ENCODE peak calls at places on chromosomes 3 and 15, in four cellular contexts. D is A549, W is HepG2, O is K562. L is an unnamed sample.

GRCh38 chr3:98556164-98557130 is 24.7 kb downstream of the GPR15 start:
- DNase-seq in O (no peak), D (no peak), W (no peak), L (no peak)

GRCh38 chr3:195142519-195142918 is 128.4 kb downstream of the XXYLT1 start:
- DNase-seq in O (no peak), W (no peak), D (no peak), L (no peak)

GRCh38 chr3:151724846-151725562 is 8.7 kb upstream of the AADACL2 start:
- DNase-seq in W (no peak), O (no peak), D (no peak), L (no peak)

GRCh38 chr3:56467801-56468183 is 475 bp downstream of the ERC2 start:
- DNase-seq in W (no peak), D (no peak), O (no peak), L (peak; percentile 66)

GRCh38 chr3:134189848-134190247 is 60.8 kb downstream of the RYK start:
- DNase-seq in D (no peak), W (no peak), O (no peak), L (no peak)

GRCh38 chr3:11282250-11283125 is 10.3 kb downstream of the ATG7 start:
- DNase-seq in O (no peak), D (no peak), W (no peak), L (no peak)

GRCh38 chr3:124131158-124132115 is 139.5 kb upstream of the ROPN1 start:
- DNase-seq in D (no peak), O (no peak), W (no peak), L (no peak)

GRCh38 chr3:73409405-73409804 is 215.3 kb downstream of the PDZRN3 start:
- DNase-seq in D (no peak), O (no peak), W (no peak), L (no peak)

GRCh38 chr3:197472151-197472550 is 83.6 kb downstream of the BDH1 start:
- DNase-seq in W (peak; percentile 42), D (no peak), O (no peak), L (no peak)

GRCh38 chr3:100334340-100335136 is at the start of gene NIT2:
- DNase-seq in O (peak; percentile 91), D (peak; percentile 86), W (peak; percentile 85), L (peak; percentile 92)

GRCh38 chr15:92365079-92365478 is 28.6 kb upstream of the ST8SIA2 start:
- DNase-seq in O (no peak), W (peak; percentile 45), D (no peak), L (no peak)

GRCh38 chr3:154314152-154314551 is 10.1 kb downstream of the DHX36 start:
- DNase-seq in D (no peak), O (no peak), W (no peak), L (no peak)

GRCh38 chr3:43217633-43218032 is 68.7 kb upstream of the SNRK start:
- DNase-seq in W (no peak), O (no peak), D (no peak), L (peak; percentile 24)

GRCh38 chr3:11459147-11459837 is 184.4 kb downstream of the VGLL4 start:
- DNase-seq in D (no peak), O (no peak), W (no peak), L (no peak)

GRCh38 chr3:153138267-153139210 is 23.5 kb upstream of the RAP2B start:
- DNase-seq in W (peak; percentile 97), D (peak; percentile 74), O (peak; percentile 17), L (no peak)

GRCh38 chr15:76393614-76394013 is 57.0 kb downstream of the ISL2 start:
- DNase-seq in O (no peak), D (no peak), W (no peak), L (no peak)

GRCh38 chr3:180828723-180829408 is 83.6 kb upstream of the FXR1 start:
- DNase-seq in O (no peak), D (no peak), W (no peak), L (no peak)

GRCh38 chr15:67176195-67176971 is 78.1 kb downstream of the AAGAB start:
- DNase-seq in D (no peak), O (no peak), W (no peak), L (no peak)

GRCh38 chr3:8603115-8603710 is 41.4 kb downstream of the SSUH2 start:
- DNase-seq in D (no peak), O (no peak), W (no peak), L (peak; percentile 22)

GRCh38 chr15:58457466-58457965 is 25.7 kb downstream of the LIPC start:
- DNase-seq in O (no peak), W (no peak), D (no peak), L (no peak)

GRCh38 chr15:73051402-73051810 is 857 bp upstream of the NEO1 start:
- DNase-seq in D (peak; percentile 38), O (no peak), W (no peak), L (no peak)

GRCh38 chr15:42053010-42053409 is 32.2 kb upstream of the PLA2G4E start:
- DNase-seq in O (no peak), D (no peak), W (no peak), L (no peak)

GRCh38 chr15:70954733-70955132 is 62.1 kb downstream of the LRRC49 start:
- DNase-seq in D (no peak), W (no peak), O (no peak), L (no peak)

GRCh38 chr3:156630081-156630772 is 44.2 kb upstream of the TIPARP start:
- DNase-seq in O (no peak), D (no peak), W (no peak), L (no peak)

GRCh38 chr15:68644088-68644904 is 65.5 kb downstream of the CORO2B start:
- DNase-seq in W (no peak), D (peak; percentile 48), O (peak; percentile 33), L (no peak)
- TF ChIP-seq PHF8 in W (no peak), D (no peak), O (no peak), L (no peak)

GRCh38 chr3:64030741-64031140 is 7.4 kb upstream of the PSMD6 start:
- DNase-seq in D (peak; percentile 80), O (peak; percentile 74), W (peak; percentile 49), L (peak; percentile 89)
- TF ChIP-seq PHF8 in D (no peak), O (no peak), W (no peak), L (no peak)

GRCh38 chr3:52216585-52217408 is 8.6 kb downstream of the TLR9 start:
- DNase-seq in W (no peak), D (peak; percentile 14), O (no peak), L (no peak)
- TF ChIP-seq PHF8 in W (no peak), D (no peak), O (no peak), L (no peak)

DNA sequence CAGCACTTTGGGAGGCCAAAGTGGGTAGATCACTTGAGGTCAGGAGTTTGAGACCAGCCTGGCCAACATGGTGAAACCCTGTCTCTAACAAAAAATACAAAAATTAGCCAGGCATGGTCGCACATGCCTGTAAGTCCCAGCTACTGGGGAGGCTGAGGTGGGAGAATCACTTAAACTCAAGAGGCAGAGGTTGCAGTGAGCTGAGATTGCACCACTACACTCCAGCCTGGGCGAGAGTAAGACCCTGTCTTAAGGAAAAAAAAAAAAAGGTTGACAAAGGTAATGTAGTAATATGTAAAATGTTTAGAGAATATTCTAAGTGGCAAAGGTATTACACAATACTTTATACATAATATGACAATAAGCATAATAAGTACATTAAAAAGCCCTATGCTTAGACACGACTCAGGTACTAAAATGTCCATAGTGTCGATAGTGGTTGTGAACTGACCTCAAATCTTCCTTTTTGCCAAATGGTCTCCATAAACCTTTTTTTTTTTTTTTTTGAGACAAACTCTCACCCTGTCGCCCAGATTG is 16.5 kb downstream of the RPN1 start:
- DNase-seq in O (no peak), W (no peak), D (no peak), L (no peak)
- TF ChIP-seq PHF8 in O (no peak), W (no peak), D (no peak), L (no peak)

GRCh38 chr3:46488735-46489361 is 8.9 kb upstream of the RTP3 start:
- DNase-seq in O (peak; percentile 98), D (peak; percentile 86), W (peak; percentile 76), L (peak; percentile 92)
- TF ChIP-seq PHF8 in O (no peak), D (no peak), W (no peak), L (no peak)

DNA sequence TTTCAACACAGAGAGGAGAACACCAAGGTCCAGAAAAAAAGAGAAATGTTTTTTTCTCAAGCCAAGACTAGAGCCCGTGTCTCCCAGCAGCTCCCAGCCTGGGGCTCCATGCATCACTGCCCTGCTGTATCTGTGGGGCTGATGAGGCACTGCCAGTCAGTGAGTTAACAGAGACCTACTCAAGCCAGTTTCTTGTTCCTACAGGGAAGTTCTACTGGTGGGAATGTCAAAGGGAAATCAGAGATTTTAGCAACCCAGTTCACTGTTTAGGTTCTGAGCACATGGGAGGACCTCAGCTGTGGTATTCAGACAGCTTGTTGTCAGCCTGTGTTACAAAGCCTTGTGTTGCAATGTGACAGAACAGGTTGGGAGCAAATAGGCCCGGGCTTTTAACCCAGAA is 234.3 kb downstream of the TLE3 start:
- DNase-seq in W (no peak), D (no peak), O (no peak), L (no peak)
- TF ChIP-seq PHF8 in W (no peak), D (no peak), O (no peak), L (no peak)

GRCh38 chr15:101362986-101363566 is 68.0 kb upstream of the SNRPA1 start:
- DNase-seq in W (no peak), O (no peak), D (no peak), L (no peak)

GRCh38 chr15:101358895-101359294 is 63.8 kb upstream of the SNRPA1 start:
- DNase-seq in O (no peak), W (peak; percentile 8), D (no peak), L (no peak)

GRCh38 chr15:101359365-101359947 is 64.4 kb upstream of the SNRPA1 start:
- DNase-seq in W (no peak), D (peak; percentile 31), O (no peak), L (no peak)

GRCh38 chr15:101362359-101362758 is 67.3 kb upstream of the SNRPA1 start:
- DNase-seq in O (no peak), D (no peak), W (no peak), L (peak; percentile 31)

GRCh38 chr15:101361418-101361817 is 66.4 kb upstream of the SNRPA1 start:
- DNase-seq in W (no peak), D (no peak), O (no peak), L (no peak)
- TF ChIP-seq PHF8 in W (no peak), D (no peak), O (no peak), L (no peak)